ENCODE peak calls at places on chromosomes 6 and 20, in six cellular contexts. One of them, this sample, is unnamed.

GRCh38 chr6:156279306-156279969 is 497.7 kb upstream of the ARID1B start:
- DNase-seq in fibroblast of mammary gland: no peak
- DNase-seq in GM06990: peak
- DNase-seq in GM12865: peak
- DNase-seq in A549: no peak
- DNase-seq in esophagus squamous epithelium: no peak
- DNase-seq in this sample: no peak

GRCh38 chr20:24677626-24678328 is 208.3 kb downstream of the SYNDIG1 start:
- DNase-seq in fibroblast of mammary gland: no peak
- DNase-seq in GM06990: no peak
- DNase-seq in GM12865: no peak
- DNase-seq in A549: no peak
- DNase-seq in esophagus squamous epithelium: no peak
- DNase-seq in this sample: no peak

GRCh38 chr6:169977434-169978265 is 226.2 kb downstream of the ERMARD start:
- DNase-seq in fibroblast of mammary gland: no peak
- DNase-seq in GM06990: no peak
- DNase-seq in GM12865: no peak
- DNase-seq in A549: no peak
- DNase-seq in esophagus squamous epithelium: no peak
- DNase-seq in this sample: no peak

GRCh38 chr20:4957939-4958362 is 43.4 kb downstream of the SLC23A2 start:
- DNase-seq in fibroblast of mammary gland: peak
- DNase-seq in GM06990: peak
- DNase-seq in GM12865: peak
- DNase-seq in A549: no peak
- DNase-seq in esophagus squamous epithelium: no peak
- DNase-seq in this sample: peak

GRCh38 chr6:24274441-24275083 is 83.3 kb downstream of the DCDC2 start:
- DNase-seq in fibroblast of mammary gland: peak
- DNase-seq in GM06990: no peak
- DNase-seq in GM12865: no peak
- DNase-seq in A549: no peak
- DNase-seq in esophagus squamous epithelium: no peak
- DNase-seq in this sample: peak

GRCh38 chr6:150549007-150549406 is 50.7 kb upstream of the PLEKHG1 start:
- DNase-seq in fibroblast of mammary gland: no peak
- DNase-seq in GM06990: no peak
- DNase-seq in GM12865: no peak
- DNase-seq in A549: no peak
- DNase-seq in esophagus squamous epithelium: no peak
- DNase-seq in this sample: no peak

GRCh38 chr6:109772961-109773431 is 81.9 kb downstream of the FIG4 start:
- DNase-seq in fibroblast of mammary gland: peak
- DNase-seq in GM06990: no peak
- DNase-seq in GM12865: no peak
- DNase-seq in A549: no peak
- DNase-seq in esophagus squamous epithelium: no peak
- DNase-seq in this sample: peak

GRCh38 chr20:57867807-57868206 is 158.0 kb upstream of the PMEPA1 start:
- DNase-seq in fibroblast of mammary gland: no peak
- DNase-seq in GM06990: no peak
- DNase-seq in GM12865: no peak
- DNase-seq in A549: no peak
- DNase-seq in esophagus squamous epithelium: no peak
- DNase-seq in this sample: no peak

GRCh38 chr6:157569543-157569942 is 188.6 kb downstream of the ZDHHC14 start:
- DNase-seq in fibroblast of mammary gland: no peak
- DNase-seq in GM06990: no peak
- DNase-seq in GM12865: peak
- DNase-seq in A549: no peak
- DNase-seq in esophagus squamous epithelium: no peak
- DNase-seq in this sample: no peak

GRCh38 chr6:89952696-89953095 is 58.4 kb downstream of the GJA10 start:
- DNase-seq in fibroblast of mammary gland: peak
- DNase-seq in GM06990: no peak
- DNase-seq in GM12865: peak
- DNase-seq in A549: no peak
- DNase-seq in esophagus squamous epithelium: no peak
- DNase-seq in this sample: peak

GRCh38 chr6:14734416-14735340 is 511.2 kb upstream of the JARID2 start:
- DNase-seq in fibroblast of mammary gland: peak
- DNase-seq in GM06990: peak
- DNase-seq in GM12865: peak
- DNase-seq in A549: no peak
- DNase-seq in esophagus squamous epithelium: no peak
- DNase-seq in this sample: peak

GRCh38 chr6:104573372-104573771 is 286.3 kb downstream of the HACE1 start:
- DNase-seq in fibroblast of mammary gland: no peak
- DNase-seq in GM06990: no peak
- DNase-seq in GM12865: no peak
- DNase-seq in A549: no peak
- DNase-seq in esophagus squamous epithelium: no peak
- DNase-seq in this sample: no peak

GRCh38 chr6:11653028-11653583 is 115.6 kb downstream of the TMEM170B start:
- DNase-seq in fibroblast of mammary gland: peak
- DNase-seq in GM06990: peak
- DNase-seq in GM12865: peak
- DNase-seq in A549: peak
- DNase-seq in esophagus squamous epithelium: no peak
- DNase-seq in this sample: peak

GRCh38 chr6:169669147-169669546 is 32.7 kb downstream of the WDR27 start:
- DNase-seq in fibroblast of mammary gland: no peak
- DNase-seq in GM06990: no peak
- DNase-seq in GM12865: no peak
- DNase-seq in A549: no peak
- DNase-seq in esophagus squamous epithelium: no peak
- DNase-seq in this sample: no peak

GRCh38 chr6:24933266-24933665 is 2.5 kb downstream of the RIPOR2 start:
- DNase-seq in fibroblast of mammary gland: no peak
- DNase-seq in GM06990: no peak
- DNase-seq in GM12865: peak
- DNase-seq in A549: no peak
- DNase-seq in esophagus squamous epithelium: no peak
- DNase-seq in this sample: no peak

GRCh38 chr6:37366910-37367309 is 13.1 kb downstream of the RNF8 start:
- DNase-seq in fibroblast of mammary gland: peak
- DNase-seq in GM06990: no peak
- DNase-seq in GM12865: no peak
- DNase-seq in A549: no peak
- DNase-seq in esophagus squamous epithelium: no peak
- DNase-seq in this sample: peak

GRCh38 chr6:47083586-47084047 is 41.5 kb upstream of the ADGRF1 start:
- DNase-seq in fibroblast of mammary gland: peak
- DNase-seq in GM06990: no peak
- DNase-seq in GM12865: no peak
- DNase-seq in A549: no peak
- DNase-seq in esophagus squamous epithelium: no peak
- DNase-seq in this sample: peak

GRCh38 chr6:37587776-37588744 is 88.4 kb upstream of the CCDC167 start:
- DNase-seq in fibroblast of mammary gland: no peak
- DNase-seq in GM06990: no peak
- DNase-seq in GM12865: no peak
- DNase-seq in A549: no peak
- DNase-seq in esophagus squamous epithelium: no peak
- DNase-seq in this sample: no peak

GRCh38 chr6:28443112-28443773 is at the start of gene ZSCAN23:
- DNase-seq in fibroblast of mammary gland: peak
- DNase-seq in GM06990: peak
- DNase-seq in GM12865: peak
- DNase-seq in A549: no peak
- DNase-seq in esophagus squamous epithelium: peak
- DNase-seq in this sample: peak

GRCh38 chr20:45341939-45342862 is 6.0 kb downstream of the SDC4 start:
- DNase-seq in fibroblast of mammary gland: no peak
- DNase-seq in GM06990: no peak
- DNase-seq in GM12865: no peak
- DNase-seq in A549: no peak
- DNase-seq in esophagus squamous epithelium: no peak
- DNase-seq in this sample: no peak

GRCh38 chr20:62818592-62819493 is 2.0 kb downstream of the COL9A3 start:
- DNase-seq in fibroblast of mammary gland: peak
- DNase-seq in GM06990: no peak
- DNase-seq in GM12865: no peak
- DNase-seq in A549: no peak
- DNase-seq in esophagus squamous epithelium: no peak
- DNase-seq in this sample: peak

GRCh38 chr6:118889163-118889562 is 4.8 kb upstream of the ASF1A start:
- DNase-seq in fibroblast of mammary gland: no peak
- DNase-seq in GM06990: no peak
- DNase-seq in GM12865: no peak
- DNase-seq in A549: no peak
- DNase-seq in esophagus squamous epithelium: no peak
- DNase-seq in this sample: no peak

GRCh38 chr6:151690303-151690702 is 117.2 kb upstream of the ESR1 start:
- DNase-seq in fibroblast of mammary gland: peak
- DNase-seq in GM06990: no peak
- DNase-seq in GM12865: peak
- DNase-seq in A549: no peak
- DNase-seq in esophagus squamous epithelium: no peak
- DNase-seq in this sample: peak
- TF ChIP-seq CTCF in fibroblast of mammary gland: peak
- TF ChIP-seq CTCF in GM06990: peak
- TF ChIP-seq CTCF in GM12865: no peak
- TF ChIP-seq CTCF in A549: no peak
- TF ChIP-seq CTCF in esophagus squamous epithelium: no peak
- TF ChIP-seq CTCF in this sample: no peak

GRCh38 chr20:20699144-20699543 is 13.3 kb downstream of the RALGAPA2 start:
- DNase-seq in fibroblast of mammary gland: no peak
- DNase-seq in GM06990: no peak
- DNase-seq in GM12865: no peak
- DNase-seq in A549: no peak
- DNase-seq in esophagus squamous epithelium: no peak
- DNase-seq in this sample: no peak
- TF ChIP-seq CTCF in fibroblast of mammary gland: no peak
- TF ChIP-seq CTCF in GM06990: no peak
- TF ChIP-seq CTCF in GM12865: no peak
- TF ChIP-seq CTCF in A549: no peak
- TF ChIP-seq CTCF in esophagus squamous epithelium: no peak
- TF ChIP-seq CTCF in this sample: no peak

GRCh38 chr6:43493230-43493629 is 15.9 kb downstream of the TJAP1 start:
- DNase-seq in fibroblast of mammary gland: no peak
- DNase-seq in GM06990: no peak
- DNase-seq in GM12865: no peak
- DNase-seq in A549: no peak
- DNase-seq in esophagus squamous epithelium: no peak
- DNase-seq in this sample: no peak
- TF ChIP-seq CTCF in fibroblast of mammary gland: no peak
- TF ChIP-seq CTCF in GM06990: no peak
- TF ChIP-seq CTCF in GM12865: no peak
- TF ChIP-seq CTCF in A549: no peak
- TF ChIP-seq CTCF in esophagus squamous epithelium: no peak
- TF ChIP-seq CTCF in this sample: no peak

GRCh38 chr6:35727935-35728662 is 8.7 kb upstream of the ARMC12 start:
- DNase-seq in fibroblast of mammary gland: peak
- DNase-seq in GM06990: peak
- DNase-seq in GM12865: peak
- DNase-seq in A549: peak
- DNase-seq in esophagus squamous epithelium: peak
- DNase-seq in this sample: peak
- TF ChIP-seq CTCF in fibroblast of mammary gland: no peak
- TF ChIP-seq CTCF in GM06990: no peak
- TF ChIP-seq CTCF in GM12865: no peak
- TF ChIP-seq CTCF in A549: no peak
- TF ChIP-seq CTCF in esophagus squamous epithelium: no peak
- TF ChIP-seq CTCF in this sample: no peak

GRCh38 chr6:76351275-76351674 is 278.8 kb upstream of the IMPG1 start:
- DNase-seq in fibroblast of mammary gland: no peak
- DNase-seq in GM06990: no peak
- DNase-seq in GM12865: peak
- DNase-seq in A549: no peak
- DNase-seq in esophagus squamous epithelium: no peak
- DNase-seq in this sample: no peak
- TF ChIP-seq CTCF in fibroblast of mammary gland: no peak
- TF ChIP-seq CTCF in GM06990: peak
- TF ChIP-seq CTCF in GM12865: peak
- TF ChIP-seq CTCF in A549: no peak
- TF ChIP-seq CTCF in esophagus squamous epithelium: no peak
- TF ChIP-seq CTCF in this sample: no peak

DNA sequence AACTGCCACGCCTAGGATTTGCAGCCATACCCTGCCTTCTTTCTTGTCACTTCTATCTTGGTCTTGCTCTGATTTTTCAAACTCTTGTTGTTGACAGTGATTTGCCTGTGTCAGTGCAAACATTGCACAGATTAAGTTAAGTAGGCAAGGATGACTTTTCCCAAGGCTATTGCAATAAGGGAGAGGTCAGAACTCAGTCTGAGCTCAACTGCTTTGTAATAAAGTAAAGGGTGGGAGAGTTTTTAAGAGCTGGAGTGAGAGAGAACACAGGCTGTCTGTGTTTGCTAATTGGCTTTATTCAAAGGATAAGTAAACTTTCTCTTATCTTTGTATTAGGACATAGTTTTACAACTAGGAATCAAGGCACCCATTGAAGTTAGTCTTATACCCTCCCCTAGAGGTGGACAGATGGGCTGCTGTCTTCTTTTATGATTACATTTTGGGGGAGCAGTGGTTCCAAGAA is 448.6 kb downstream of the PHF3 start:
- DNase-seq in fibroblast of mammary gland: no peak
- DNase-seq in GM06990: no peak
- DNase-seq in GM12865: no peak
- DNase-seq in A549: no peak
- DNase-seq in esophagus squamous epithelium: no peak
- DNase-seq in this sample: no peak
- TF ChIP-seq CTCF in fibroblast of mammary gland: no peak
- TF ChIP-seq CTCF in GM06990: no peak
- TF ChIP-seq CTCF in GM12865: no peak
- TF ChIP-seq CTCF in A549: no peak
- TF ChIP-seq CTCF in esophagus squamous epithelium: no peak
- TF ChIP-seq CTCF in this sample: no peak

GRCh38 chr6:39870950-39871349 is 63.3 kb downstream of the MOCS1 start:
- DNase-seq in fibroblast of mammary gland: no peak
- DNase-seq in GM06990: no peak
- DNase-seq in GM12865: no peak
- DNase-seq in A549: no peak
- DNase-seq in esophagus squamous epithelium: no peak
- DNase-seq in this sample: no peak
- TF ChIP-seq CTCF in fibroblast of mammary gland: peak
- TF ChIP-seq CTCF in GM06990: no peak
- TF ChIP-seq CTCF in GM12865: no peak
- TF ChIP-seq CTCF in A549: no peak
- TF ChIP-seq CTCF in esophagus squamous epithelium: no peak
- TF ChIP-seq CTCF in this sample: peak

GRCh38 chr6:122790740-122791679 is 2.0 kb downstream of the SMPDL3A start:
- DNase-seq in fibroblast of mammary gland: peak
- DNase-seq in GM06990: no peak
- DNase-seq in GM12865: no peak
- DNase-seq in A549: no peak
- DNase-seq in esophagus squamous epithelium: no peak
- DNase-seq in this sample: no peak

GRCh38 chr6:122789862-122790739 is 1.0 kb downstream of the SMPDL3A start:
- DNase-seq in fibroblast of mammary gland: peak
- DNase-seq in GM06990: no peak
- DNase-seq in GM12865: peak
- DNase-seq in A549: peak
- DNase-seq in esophagus squamous epithelium: no peak
- DNase-seq in this sample: peak

GRCh38 chr6:122788663-122789062 is 395 bp upstream of the SMPDL3A start:
- DNase-seq in fibroblast of mammary gland: no peak
- DNase-seq in GM06990: no peak
- DNase-seq in GM12865: no peak
- DNase-seq in A549: no peak
- DNase-seq in esophagus squamous epithelium: no peak
- DNase-seq in this sample: no peak

GRCh38 chr6:122788208-122788607 is 850 bp upstream of the SMPDL3A start:
- DNase-seq in fibroblast of mammary gland: no peak
- DNase-seq in GM06990: no peak
- DNase-seq in GM12865: no peak
- DNase-seq in A549: no peak
- DNase-seq in esophagus squamous epithelium: no peak
- DNase-seq in this sample: no peak

GRCh38 chr6:122789078-122789861 is at the start of gene SMPDL3A:
- DNase-seq in fibroblast of mammary gland: peak
- DNase-seq in GM06990: peak
- DNase-seq in GM12865: peak
- DNase-seq in A549: peak
- DNase-seq in esophagus squamous epithelium: no peak
- DNase-seq in this sample: peak
- TF ChIP-seq CTCF in fibroblast of mammary gland: no peak
- TF ChIP-seq CTCF in GM06990: peak
- TF ChIP-seq CTCF in GM12865: peak
- TF ChIP-seq CTCF in A549: peak
- TF ChIP-seq CTCF in esophagus squamous epithelium: peak
- TF ChIP-seq CTCF in this sample: peak